ENCODE peak calls at places on chromosomes 2 and 18, in five cellular contexts. One of them, this sample, is unnamed.

GRCh38 chr18:52694804-52695203 is 354.8 kb downstream of the DCC start:
- DNase-seq in AG20443: peak; percentile 15
- DNase-seq in Daoy: no peak
- DNase-seq in astrocyte: no peak
- DNase-seq in hypothalamus: no peak
- DNase-seq in this sample: no peak

GRCh38 chr18:49632588-49632987 is 70.7 kb downstream of the LIPG start:
- DNase-seq in AG20443: no peak
- DNase-seq in Daoy: no peak
- DNase-seq in astrocyte: no peak
- DNase-seq in hypothalamus: no peak
- DNase-seq in this sample: no peak

GRCh38 chr2:100545197-100545596 is 17.6 kb upstream of the PDCL3 start:
- DNase-seq in AG20443: no peak
- DNase-seq in Daoy: no peak
- DNase-seq in astrocyte: no peak
- DNase-seq in hypothalamus: no peak
- DNase-seq in this sample: no peak

GRCh38 chr2:50772607-50773006 is 259.3 kb downstream of the NRXN1 start:
- DNase-seq in AG20443: no peak
- DNase-seq in Daoy: no peak
- DNase-seq in astrocyte: no peak
- DNase-seq in hypothalamus: no peak
- DNase-seq in this sample: no peak

GRCh38 chr2:231891514-231891905 is 34.7 kb downstream of the NPPC start:
- DNase-seq in AG20443: no peak
- DNase-seq in Daoy: no peak
- DNase-seq in astrocyte: no peak
- DNase-seq in hypothalamus: no peak
- DNase-seq in this sample: no peak

GRCh38 chr2:205734436-205734835 is 52.1 kb downstream of the NRP2 start:
- DNase-seq in AG20443: peak; percentile 80
- DNase-seq in Daoy: peak; percentile 70
- DNase-seq in astrocyte: peak; percentile 85
- DNase-seq in hypothalamus: no peak
- DNase-seq in this sample: peak; percentile 84

GRCh38 chr2:150570712-150571111 is 83.2 kb upstream of the RND3 start:
- DNase-seq in AG20443: peak; percentile 53
- DNase-seq in Daoy: peak; percentile 61
- DNase-seq in astrocyte: peak; percentile 94
- DNase-seq in hypothalamus: no peak
- DNase-seq in this sample: peak; percentile 36

GRCh38 chr18:6816154-6816553 is 86.6 kb downstream of the ARHGAP28 start:
- DNase-seq in AG20443: no peak
- DNase-seq in Daoy: no peak
- DNase-seq in astrocyte: no peak
- DNase-seq in hypothalamus: no peak
- DNase-seq in this sample: no peak

GRCh38 chr2:233480490-233481202 is 85.9 kb downstream of the USP40 start:
- DNase-seq in AG20443: no peak
- DNase-seq in Daoy: peak; percentile 53
- DNase-seq in astrocyte: peak; percentile 55
- DNase-seq in hypothalamus: no peak
- DNase-seq in this sample: peak; percentile 93

GRCh38 chr2:230865766-230866703 is 1.3 kb downstream of the ITM2C start:
- DNase-seq in AG20443: peak; percentile 56
- DNase-seq in Daoy: peak; percentile 40
- DNase-seq in astrocyte: no peak
- DNase-seq in hypothalamus: no peak
- DNase-seq in this sample: no peak

GRCh38 chr2:53724511-53724910 is 43.1 kb upstream of the CHAC2 start:
- DNase-seq in AG20443: no peak
- DNase-seq in Daoy: no peak
- DNase-seq in astrocyte: peak; percentile 83
- DNase-seq in hypothalamus: no peak
- DNase-seq in this sample: peak; percentile 13

GRCh38 chr2:144519934-144520717 is at the start of gene ZEB2:
- DNase-seq in AG20443: peak; percentile 68
- DNase-seq in Daoy: peak; percentile 79
- DNase-seq in astrocyte: peak; percentile 59
- DNase-seq in hypothalamus: peak; percentile 54
- DNase-seq in this sample: peak; percentile 83

GRCh38 chr18:28650860-28651259 is 473.9 kb upstream of the CDH2 start:
- DNase-seq in AG20443: no peak
- DNase-seq in Daoy: no peak
- DNase-seq in astrocyte: peak; percentile 12
- DNase-seq in hypothalamus: no peak
- DNase-seq in this sample: no peak

GRCh38 chr18:12307871-12308385 is at the start of gene TUBB6:
- DNase-seq in AG20443: peak; percentile 96
- DNase-seq in Daoy: peak; percentile 87
- DNase-seq in astrocyte: peak; percentile 69
- DNase-seq in hypothalamus: no peak
- DNase-seq in this sample: peak; percentile 85

GRCh38 chr18:37335337-37335736 is 230.3 kb downstream of the CELF4 start:
- DNase-seq in AG20443: peak; percentile 32
- DNase-seq in Daoy: peak; percentile 22
- DNase-seq in astrocyte: peak; percentile 26
- DNase-seq in hypothalamus: no peak
- DNase-seq in this sample: no peak

GRCh38 chr2:102502576-102502975 is 29.6 kb downstream of the SLC9A4 start:
- DNase-seq in AG20443: no peak
- DNase-seq in Daoy: no peak
- DNase-seq in astrocyte: no peak
- DNase-seq in hypothalamus: no peak
- DNase-seq in this sample: peak; percentile 45

GRCh38 chr2:241509408-241509784 is 1.0 kb upstream of the STK25 start:
- DNase-seq in AG20443: no peak
- DNase-seq in Daoy: no peak
- DNase-seq in astrocyte: no peak
- DNase-seq in hypothalamus: no peak
- DNase-seq in this sample: no peak

GRCh38 chr2:58130238-58130637 is 83.6 kb downstream of the VRK2 start:
- DNase-seq in AG20443: no peak
- DNase-seq in Daoy: no peak
- DNase-seq in astrocyte: no peak
- DNase-seq in hypothalamus: no peak
- DNase-seq in this sample: no peak

GRCh38 chr2:10414591-10414990 is 33.5 kb downstream of the ODC1 start:
- DNase-seq in AG20443: no peak
- DNase-seq in Daoy: peak; percentile 51
- DNase-seq in astrocyte: no peak
- DNase-seq in hypothalamus: no peak
- DNase-seq in this sample: peak; percentile 90

GRCh38 chr2:68482296-68482695 is 14.9 kb downstream of the APLF start:
- DNase-seq in AG20443: no peak
- DNase-seq in Daoy: no peak
- DNase-seq in astrocyte: peak; percentile 4
- DNase-seq in hypothalamus: no peak
- DNase-seq in this sample: peak; percentile 15

GRCh38 chr18:28432350-28432749 is 255.4 kb upstream of the CDH2 start:
- DNase-seq in AG20443: no peak
- DNase-seq in Daoy: no peak
- DNase-seq in astrocyte: no peak
- DNase-seq in hypothalamus: no peak
- DNase-seq in this sample: no peak

GRCh38 chr2:106038598-106039375 is 155.3 kb downstream of the UXS1 start:
- DNase-seq in AG20443: no peak
- DNase-seq in Daoy: no peak
- DNase-seq in astrocyte: no peak
- DNase-seq in hypothalamus: peak; percentile 11
- DNase-seq in this sample: no peak

GRCh38 chr2:44168684-44169154 is at the start of gene PPM1B:
- DNase-seq in AG20443: no peak
- DNase-seq in Daoy: peak; percentile 99
- DNase-seq in astrocyte: no peak
- DNase-seq in hypothalamus: peak; percentile 100
- DNase-seq in this sample: no peak

GRCh38 chr18:43935051-43935412 is 657.7 kb upstream of the SYT4 start:
- DNase-seq in AG20443: no peak
- DNase-seq in Daoy: no peak
- DNase-seq in astrocyte: peak; percentile 64
- DNase-seq in hypothalamus: no peak
- DNase-seq in this sample: no peak

GRCh38 chr2:15760232-15760890 is 168.7 kb downstream of the DDX1 start:
- DNase-seq in AG20443: no peak
- DNase-seq in Daoy: no peak
- DNase-seq in astrocyte: no peak
- DNase-seq in hypothalamus: no peak
- DNase-seq in this sample: no peak

GRCh38 chr2:195395351-195395750 is 261.7 kb upstream of the SLC39A10 start:
- DNase-seq in AG20443: no peak
- DNase-seq in Daoy: no peak
- DNase-seq in astrocyte: peak; percentile 67
- DNase-seq in hypothalamus: no peak
- DNase-seq in this sample: no peak

GRCh38 chr2:85312404-85312803 is 15.4 kb downstream of the TGOLN2 start:
- DNase-seq in AG20443: peak; percentile 72
- DNase-seq in Daoy: peak; percentile 58
- DNase-seq in astrocyte: peak; percentile 79
- DNase-seq in hypothalamus: no peak
- DNase-seq in this sample: peak; percentile 80

GRCh38 chr2:166173263-166173662 is 45.4 kb upstream of the SCN1A start:
- DNase-seq in AG20443: no peak
- DNase-seq in Daoy: no peak
- DNase-seq in astrocyte: no peak
- DNase-seq in hypothalamus: no peak
- DNase-seq in this sample: no peak

GRCh38 chr2:233053928-233054774 is 6.0 kb upstream of the INPP5D start:
- DNase-seq in AG20443: peak; percentile 81
- DNase-seq in Daoy: peak; percentile 64
- DNase-seq in astrocyte: no peak
- DNase-seq in hypothalamus: peak; percentile 56
- DNase-seq in this sample: no peak

GRCh38 chr18:49460958-49461601 is 635 bp upstream of the DYM start:
- DNase-seq in AG20443: peak; percentile 43
- DNase-seq in Daoy: peak; percentile 24
- DNase-seq in astrocyte: peak; percentile 10
- DNase-seq in hypothalamus: no peak
- DNase-seq in this sample: no peak

GRCh38 chr18:67300498-67300897 is 216.0 kb downstream of the DSEL start:
- DNase-seq in AG20443: no peak
- DNase-seq in Daoy: no peak
- DNase-seq in astrocyte: no peak
- DNase-seq in hypothalamus: no peak
- DNase-seq in this sample: no peak

GRCh38 chr2:100682536-100682935 is 119.7 kb downstream of the PDCL3 start:
- DNase-seq in AG20443: no peak
- DNase-seq in Daoy: no peak
- DNase-seq in astrocyte: no peak
- DNase-seq in hypothalamus: no peak
- DNase-seq in this sample: no peak

GRCh38 chr18:59180150-59180845 is 39.7 kb upstream of the GRP start:
- DNase-seq in AG20443: peak; percentile 74
- DNase-seq in Daoy: peak; percentile 40
- DNase-seq in astrocyte: peak; percentile 51
- DNase-seq in hypothalamus: no peak
- DNase-seq in this sample: peak; percentile 24

GRCh38 chr2:201806442-201806841 is at the start of gene CDK15:
- DNase-seq in AG20443: peak; percentile 36
- DNase-seq in Daoy: peak; percentile 57
- DNase-seq in astrocyte: peak; percentile 77
- DNase-seq in hypothalamus: no peak
- DNase-seq in this sample: peak; percentile 76

GRCh38 chr18:62165583-62165982 is 21.3 kb downstream of the PIGN start:
- DNase-seq in AG20443: peak; percentile 10
- DNase-seq in Daoy: no peak
- DNase-seq in astrocyte: no peak
- DNase-seq in hypothalamus: no peak
- DNase-seq in this sample: no peak